ENCODE peak calls at places on chromosome 3, in eight cellular contexts. X is iris pigment epithelial cell; Z is upper lobe of right lung; E is activated CD8-positive, alpha-beta memory T cell treated with anti-CD3 and anti-CD28 coated beads for 24 hours; V is stimulated activated CD4-positive, alpha-beta T cell treated with anti-CD3 and anti-CD28 coated beads, Interleukin-12 subunit alpha, Interleukin-12 subunit beta, amount 100 ng/mL, for 24 hours; L is left colon; J is stimulated activated CD8-positive, alpha-beta memory T cell treated with anti-CD3 and anti-CD28 coated beads, Interleukin-15, amount 100 ng/mL, for 4 hours; K is NCI-H345. F is an unnamed sample.

GRCh38 chr3:122383915-122384697 is at the start of gene FAM162A:
- DNase-seq in X (peak; percentile 75), L (peak; percentile 97), K (peak; percentile 91), J (peak; percentile 85), V (peak; percentile 82), E (peak; percentile 96), Z (peak; percentile 98), F (peak; percentile 94)

GRCh38 chr3:133991637-133992036 is 38.1 kb downstream of the SLCO2A1 start:
- DNase-seq in L (no peak), E (no peak), X (no peak), J (no peak), K (no peak), Z (no peak), V (no peak), F (peak; percentile 25)

GRCh38 chr3:4394048-4394447 is 73.0 kb downstream of the SUMF1 start:
- DNase-seq in J (peak; percentile 9), X (peak; percentile 78), L (no peak), K (no peak), E (no peak), Z (no peak), V (no peak), F (no peak)

GRCh38 chr3:111315911-111316310 is 226.1 kb upstream of the CD96 start:
- DNase-seq in L (no peak), E (no peak), Z (no peak), V (no peak), J (no peak), K (no peak), X (peak; percentile 83), F (no peak)

GRCh38 chr3:107431048-107431297 is 53.7 kb downstream of the CCDC54 start:
- DNase-seq in V (no peak), K (peak; percentile 33), E (no peak), J (no peak), X (no peak), Z (no peak), L (peak; percentile 48), F (peak; percentile 70)

GRCh38 chr3:195079636-195080035 is 191.3 kb downstream of the XXYLT1 start:
- DNase-seq in V (no peak), E (no peak), L (no peak), J (no peak), Z (no peak), X (no peak), K (no peak), F (no peak)

GRCh38 chr3:14374444-14374883 is 27.9 kb upstream of the SLC6A6 start:
- DNase-seq in X (no peak), Z (peak; percentile 68), J (no peak), V (no peak), K (no peak), L (no peak), E (no peak), F (no peak)

GRCh38 chr3:195372220-195372619 is 70.6 kb downstream of the ACAP2 start:
- DNase-seq in L (no peak), V (no peak), K (no peak), X (no peak), J (no peak), E (no peak), Z (no peak), F (no peak)

GRCh38 chr3:11544413-11545181 is 99.1 kb downstream of the VGLL4 start:
- DNase-seq in L (no peak), Z (no peak), X (no peak), K (no peak), E (no peak), V (no peak), J (no peak), F (peak; percentile 68)

GRCh38 chr3:14174483-14174882 is 3.9 kb downstream of the XPC start:
- DNase-seq in J (no peak), V (no peak), X (peak; percentile 40), E (no peak), Z (no peak), L (no peak), K (no peak), F (no peak)

GRCh38 chr3:148727242-148727641 is 29.5 kb downstream of the AGTR1 start:
- DNase-seq in J (no peak), K (peak; percentile 59), X (peak; percentile 48), V (no peak), E (no peak), L (peak; percentile 26), Z (no peak), F (no peak)

F was measured in sigmoid colon.